ENCODE peak calls at places on chromosomes 5 and 9, in five cellular contexts. One of them, this sample, is unnamed.

GRCh38 chr5:59123595-59124561 is 541.0 kb downstream of the RAB3C start:
- DNase-seq in NCI-H1092: no peak
- DNase-seq in iris pigment epithelial cell: no peak
- DNase-seq in aorta: no peak
- DNase-seq in PC-9: no peak
- DNase-seq in this sample: peak

GRCh38 chr5:36055984-36056383 is 10.7 kb downstream of the UGT3A2 start:
- DNase-seq in PC-9: no peak
- DNase-seq in NCI-H1092: no peak
- DNase-seq in aorta: no peak
- DNase-seq in iris pigment epithelial cell: no peak
- DNase-seq in this sample: no peak

GRCh38 chr5:45417285-45417996 is 278.7 kb downstream of the HCN1 start:
- DNase-seq in aorta: no peak
- DNase-seq in NCI-H1092: no peak
- DNase-seq in PC-9: no peak
- DNase-seq in iris pigment epithelial cell: no peak
- DNase-seq in this sample: no peak

GRCh38 chr5:133382661-133383579 is 229.4 kb downstream of the FSTL4 start:
- DNase-seq in PC-9: no peak
- DNase-seq in NCI-H1092: no peak
- DNase-seq in iris pigment epithelial cell: no peak
- DNase-seq in aorta: no peak
- DNase-seq in this sample: no peak

GRCh38 chr5:76303917-76304316 is 99.2 kb upstream of the IQGAP2 start:
- DNase-seq in PC-9: no peak
- DNase-seq in NCI-H1092: no peak
- DNase-seq in iris pigment epithelial cell: peak
- DNase-seq in aorta: no peak
- DNase-seq in this sample: peak

GRCh38 chr5:5063533-5063953 is 76.6 kb upstream of the ADAMTS16 start:
- DNase-seq in aorta: no peak
- DNase-seq in iris pigment epithelial cell: no peak
- DNase-seq in NCI-H1092: no peak
- DNase-seq in PC-9: no peak
- DNase-seq in this sample: no peak

GRCh38 chr9:127534250-127534649 is 77.8 kb upstream of the STXBP1 start:
- DNase-seq in aorta: no peak
- DNase-seq in PC-9: no peak
- DNase-seq in iris pigment epithelial cell: no peak
- DNase-seq in NCI-H1092: no peak
- DNase-seq in this sample: no peak

GRCh38 chr9:21762064-21762463 is 40.4 kb upstream of the MTAP start:
- DNase-seq in NCI-H1092: no peak
- DNase-seq in aorta: no peak
- DNase-seq in iris pigment epithelial cell: no peak
- DNase-seq in PC-9: no peak
- DNase-seq in this sample: no peak

GRCh38 chr5:4191703-4192102 is 596.1 kb downstream of the IRX1 start:
- DNase-seq in iris pigment epithelial cell: no peak
- DNase-seq in aorta: peak
- DNase-seq in NCI-H1092: no peak
- DNase-seq in PC-9: no peak
- DNase-seq in this sample: no peak

GRCh38 chr9:73149371-73150067 is 2.1 kb upstream of the ANXA1 start:
- DNase-seq in NCI-H1092: no peak
- DNase-seq in iris pigment epithelial cell: peak
- DNase-seq in aorta: no peak
- DNase-seq in PC-9: no peak
- DNase-seq in this sample: peak

GRCh38 chr9:131818089-131818488 is 78.2 kb upstream of the RAPGEF1 start:
- DNase-seq in PC-9: no peak
- DNase-seq in NCI-H1092: peak
- DNase-seq in iris pigment epithelial cell: no peak
- DNase-seq in aorta: no peak
- DNase-seq in this sample: no peak

GRCh38 chr9:128321879-128322341 is 337 bp downstream of the TRUB2 start:
- DNase-seq in PC-9: no peak
- DNase-seq in NCI-H1092: no peak
- DNase-seq in iris pigment epithelial cell: peak
- DNase-seq in aorta: no peak
- DNase-seq in this sample: no peak

GRCh38 chr9:581673-582497 is 259.6 kb upstream of the DMRT1 start:
- DNase-seq in aorta: no peak
- DNase-seq in PC-9: no peak
- DNase-seq in iris pigment epithelial cell: no peak
- DNase-seq in NCI-H1092: no peak
- DNase-seq in this sample: peak

GRCh38 chr9:126702501-126703329 is 89.0 kb downstream of the LMX1B start:
- DNase-seq in iris pigment epithelial cell: peak
- DNase-seq in PC-9: no peak
- DNase-seq in NCI-H1092: no peak
- DNase-seq in aorta: peak
- DNase-seq in this sample: peak

This sample was measured in RPMI8226.